ENCODE peak calls at places on chromosome 12, in six cellular contexts. D, T, O, E, M and H are unnamed samples.

GRCh38 chr12:43349863-43350262 is 202.1 kb downstream of the ADAMTS20 start:
- DNase-seq in D (no peak), T (no peak), O (no peak), E (no peak), M (no peak), H (no peak)

GRCh38 chr12:10236720-10237119 is 24.0 kb downstream of the GABARAPL1 start:
- DNase-seq in D (no peak), T (no peak), O (no peak), E (no peak), M (no peak), H (no peak)

GRCh38 chr12:52631264-52631663 is 12.9 kb upstream of the KRT73 start:
- DNase-seq in D (no peak), T (no peak), O (no peak), E (no peak), M (no peak), H (no peak)

GRCh38 chr12:4518106-4518728 is 20.5 kb upstream of the RAD51AP1 start:
- DNase-seq in D (no peak), T (peak), O (no peak), E (no peak), M (no peak), H (no peak)

GRCh38 chr12:54279632-54280400 is at the start of gene CBX5:
- DNase-seq in D (peak), T (peak), O (peak), E (peak), M (peak), H (peak)

GRCh38 chr12:79547735-79548347 is 142.9 kb downstream of the PAWR start:
- DNase-seq in D (peak), T (peak), O (peak), E (no peak), M (no peak), H (no peak)

GRCh38 chr12:102356690-102357089 is 123.7 kb downstream of the IGF1 start:
- DNase-seq in D (no peak), T (no peak), O (no peak), E (no peak), M (no peak), H (no peak)

GRCh38 chr12:96015672-96016071 is 19.5 kb upstream of the HAL start:
- DNase-seq in D (no peak), T (peak), O (no peak), E (peak), M (no peak), H (no peak)

GRCh38 chr12:2413999-2414792 is 361.4 kb downstream of the CACNA1C start:
- DNase-seq in D (no peak), T (no peak), O (no peak), E (no peak), M (no peak), H (no peak)

GRCh38 chr12:43095669-43096068 is 456.3 kb downstream of the ADAMTS20 start:
- DNase-seq in D (no peak), T (no peak), O (no peak), E (no peak), M (no peak), H (no peak)

GRCh38 chr12:124469193-124469888 is 98.1 kb downstream of the NCOR2 start:
- DNase-seq in D (no peak), T (no peak), O (no peak), E (no peak), M (no peak), H (no peak)

GRCh38 chr12:53143355-53143754 is 37.2 kb upstream of the ZNF740 start:
- DNase-seq in D (no peak), T (no peak), O (no peak), E (no peak), M (no peak), H (no peak)

GRCh38 chr12:2034633-2035420 is 18.0 kb upstream of the CACNA1C start:
- DNase-seq in D (peak), T (peak), O (peak), E (peak), M (peak), H (peak)

GRCh38 chr12:56998981-56999380 is 7.4 kb downstream of the ZBTB39 start:
- DNase-seq in D (no peak), T (no peak), O (no peak), E (no peak), M (no peak), H (no peak)

GRCh38 chr12:475286-475685 is 15.5 kb downstream of the B4GALNT3 start:
- DNase-seq in D (no peak), T (no peak), O (no peak), E (no peak), M (no peak), H (no peak)

GRCh38 chr12:99745895-99746294 is 98.3 kb downstream of the GARIN6 start:
- DNase-seq in D (no peak), T (no peak), O (no peak), E (no peak), M (no peak), H (no peak)